ENCODE peak calls at places on chromosome 18, in ten cellular contexts. N is H9, T is AG04450, O is transverse colon, Y is mammary epithelial cell, Q is upper lobe of right lung, F is tibial artery, P is neural progenitor cell, E is body of pancreas, H is heart right ventricle. C is an unnamed sample.

GRCh38 chr18:23495723-23496440 is 7.4 kb upstream of the RMC1 start:
- DNase-seq in O (peak; percentile 35), Y (peak; percentile 56), E (no peak), F (no peak), N (no peak), P (no peak), Q (no peak), H (no peak), T (no peak), C (no peak)

GRCh38 chr18:37341473-37342086 is 224.0 kb downstream of the CELF4 start:
- DNase-seq in O (no peak), N (no peak), Y (no peak), T (no peak), H (no peak), E (no peak), Q (no peak), P (no peak), F (no peak), C (no peak)

GRCh38 chr18:35028556-35028955 is 12.7 kb upstream of the MAPRE2 start:
- DNase-seq in Q (no peak), N (no peak), Y (no peak), F (no peak), P (no peak), O (no peak), T (no peak), E (no peak), H (no peak), C (no peak)

GRCh38 chr18:27110319-27110718 is 74.8 kb downstream of the CHST9 start:
- DNase-seq in Q (no peak), N (no peak), F (no peak), E (no peak), H (no peak), T (no peak), P (no peak), Y (no peak), O (no peak), C (no peak)

GRCh38 chr18:78740876-78741275 is 238.7 kb upstream of the SALL3 start:
- DNase-seq in T (no peak), N (peak; percentile 12), O (no peak), F (peak; percentile 35), H (no peak), E (no peak), P (no peak), Q (no peak), Y (no peak), C (no peak)

GRCh38 chr18:67500512-67500911 is 16.0 kb downstream of the DSEL start:
- DNase-seq in E (no peak), P (no peak), T (no peak), Y (no peak), Q (no peak), H (no peak), O (no peak), F (no peak), N (no peak), C (no peak)

GRCh38 chr18:5475252-5475651 is 68.5 kb downstream of the EPB41L3 start:
- DNase-seq in O (peak; percentile 18), F (no peak), N (no peak), Y (no peak), P (no peak), T (no peak), E (peak; percentile 54), H (no peak), Q (no peak), C (no peak)

GRCh38 chr18:22912835-22913234 is 20.3 kb upstream of the RBBP8 start:
- DNase-seq in N (no peak), T (no peak), Q (no peak), F (no peak), H (no peak), Y (peak; percentile 79), E (no peak), P (no peak), O (no peak), C (no peak)

GRCh38 chr18:54284967-54285785 is 15.9 kb downstream of the POLI start:
- DNase-seq in P (no peak), F (no peak), Y (peak; percentile 75), E (no peak), H (peak; percentile 44), T (peak; percentile 27), O (peak; percentile 31), N (no peak), Q (no peak), C (no peak)

GRCh38 chr18:23916338-23916737 is 98.2 kb upstream of the TTC39C start:
- DNase-seq in Q (no peak), P (no peak), H (no peak), T (no peak), Y (no peak), N (no peak), F (no peak), O (no peak), E (no peak), C (no peak)

GRCh38 chr18:6775237-6775636 is 45.7 kb downstream of the ARHGAP28 start:
- DNase-seq in Q (no peak), F (no peak), N (no peak), E (no peak), O (no peak), T (no peak), Y (no peak), H (no peak), P (no peak), C (no peak)

GRCh38 chr18:6777509-6777908 is 48.0 kb downstream of the ARHGAP28 start:
- DNase-seq in T (no peak), P (no peak), F (no peak), O (no peak), Q (no peak), N (no peak), Y (no peak), E (no peak), H (no peak), C (no peak)

GRCh38 chr18:6775702-6776101 is 46.2 kb downstream of the ARHGAP28 start:
- DNase-seq in T (no peak), N (no peak), P (no peak), O (no peak), F (no peak), Q (no peak), E (no peak), H (no peak), Y (no peak), C (no peak)

GRCh38 chr18:6778459-6778858 is 48.9 kb downstream of the ARHGAP28 start:
- DNase-seq in T (no peak), Q (no peak), P (no peak), Y (no peak), E (no peak), F (no peak), O (no peak), H (no peak), N (no peak), C (no peak)

DNA sequence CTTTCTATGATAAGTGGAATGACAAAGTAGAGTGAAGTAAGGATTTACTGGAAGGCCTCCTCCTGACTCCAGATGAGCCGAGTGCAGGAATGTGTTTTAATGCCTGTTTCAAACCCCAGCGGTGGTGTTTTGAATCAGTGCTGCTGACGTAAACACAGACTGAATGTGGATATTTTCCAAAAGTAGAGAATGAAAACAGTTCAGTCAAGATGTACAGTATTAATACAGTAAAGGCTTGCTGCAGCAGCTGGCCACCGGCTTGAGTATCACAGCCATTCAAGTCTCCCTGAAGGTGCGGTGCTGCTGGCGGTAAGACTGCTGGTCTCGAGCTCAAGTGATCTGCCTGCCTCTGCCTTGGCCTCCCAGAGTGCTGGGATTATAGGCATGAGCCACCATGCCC is 46.7 kb downstream of the ARHGAP28 start:
- DNase-seq in E (no peak), O (no peak), P (peak; percentile 26), H (no peak), F (no peak), T (peak; percentile 88), Y (no peak), N (no peak), Q (no peak), C (no peak)
- TF ChIP-seq CTCF in E (no peak), O (no peak), P (no peak), H (no peak), F (no peak), T (no peak), Y (no peak), N (no peak), Q (no peak), C (no peak)

GRCh38 chr18:11021477-11021876 is 127.9 kb downstream of the PIEZO2 start:
- DNase-seq in T (no peak), Y (no peak), P (no peak), F (no peak), H (no peak), N (no peak), O (no peak), E (no peak), Q (no peak), C (no peak)

GRCh38 chr18:11020867-11021414 is 128.4 kb downstream of the PIEZO2 start:
- DNase-seq in H (no peak), Y (no peak), F (no peak), Q (no peak), P (no peak), T (no peak), O (no peak), E (no peak), N (no peak), C (no peak)

GRCh38 chr18:11025270-11025669 is 124.1 kb downstream of the PIEZO2 start:
- DNase-seq in Y (no peak), O (no peak), N (no peak), P (no peak), F (no peak), H (no peak), Q (no peak), E (no peak), T (no peak), C (no peak)

GRCh38 chr18:11019295-11019694 is 130.1 kb downstream of the PIEZO2 start:
- DNase-seq in O (no peak), N (no peak), P (no peak), T (no peak), H (no peak), E (no peak), Y (no peak), Q (no peak), F (no peak), C (no peak)

GRCh38 chr18:11020454-11020853 is 128.9 kb downstream of the PIEZO2 start:
- DNase-seq in F (no peak), E (no peak), Q (no peak), Y (no peak), N (no peak), T (no peak), O (no peak), P (peak; percentile 38), H (no peak), C (no peak)
- H3K27ac ChIP-seq in F (no peak overlapping the region), E (no peak overlapping the region), Q (no peak overlapping the region), Y (no peak overlapping the region), N (no peak overlapping the region), T (no peak overlapping the region), O (no peak overlapping the region), P (no peak overlapping the region), H (no peak overlapping the region), C (no peak overlapping the region)

DNA sequence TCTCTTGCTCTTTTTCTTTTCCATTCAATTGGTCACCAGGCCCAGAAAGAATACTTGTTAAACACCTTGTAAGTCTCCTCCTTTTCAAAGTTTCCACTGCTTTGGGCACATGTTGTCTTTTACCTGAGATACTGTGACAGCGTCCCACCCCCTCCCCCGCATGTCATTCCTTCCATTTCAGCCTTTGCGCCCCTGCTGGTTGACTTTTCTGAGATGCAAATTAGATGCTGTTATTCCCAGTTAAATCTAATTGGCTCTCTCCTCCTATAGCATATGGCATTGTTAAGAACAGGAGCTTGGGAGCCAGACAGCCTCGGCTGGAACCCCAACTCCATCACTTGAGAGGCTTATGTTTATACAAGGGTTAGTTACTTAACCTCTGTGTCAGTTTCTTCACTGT is 80.3 kb upstream of the GAREM1 start:
- DNase-seq in Q (no peak), O (no peak), T (no peak), Y (no peak), P (peak; percentile 68), H (no peak), F (no peak), N (peak; percentile 66), E (no peak), C (peak; percentile 88)
- TF ChIP-seq CTCF in Q (no peak), O (no peak), T (peak; percentile 19), Y (no peak), P (peak; percentile 45), H (no peak), F (no peak), N (peak; percentile 56), E (no peak), C (peak; percentile 61)

GRCh38 chr18:39030124-39030655 is 1464.6 kb upstream of the CELF4 start:
- DNase-seq in T (no peak), P (no peak), F (no peak), O (no peak), Y (no peak), N (no peak), H (no peak), E (no peak), Q (no peak), C (no peak)
- H3K27ac ChIP-seq in T (no peak overlapping the region), P (no peak overlapping the region), F (no peak overlapping the region), O (no peak overlapping the region), Y (no peak overlapping the region), N (no peak overlapping the region), H (no peak overlapping the region), E (no peak overlapping the region), Q (no peak overlapping the region), C (no peak overlapping the region)

C was measured in GM23338.